ENCODE peak calls at places on chromosomes 6 and 20, in five cellular contexts. G is testis; F is prostate gland; U is activated T-helper 1 cell treated with anti-CD3 and anti-CD28 coated beads, Interleukin-2, amount 50 U/mL, for 16 hours; K is GM23338. Y is an unnamed sample.

GRCh38 chr6:64050586-64050985 is 415.0 kb downstream of the PHF3 start:
- DNase-seq in U (no peak), G (no peak), F (no peak), K (no peak), Y (no peak)

GRCh38 chr6:25927721-25928359 is 2.7 kb downstream of the SLC17A2 start:
- DNase-seq in K (no peak), F (no peak), U (no peak), G (no peak), Y (no peak)

GRCh38 chr6:107784669-107785068 is 39.4 kb downstream of the SCML4 start:
- DNase-seq in F (no peak), K (no peak), U (no peak), G (no peak), Y (no peak)

GRCh38 chr6:148577687-148578488 is 168.9 kb upstream of the UST start:
- DNase-seq in K (peak; percentile 95), G (peak; percentile 89), U (no peak), F (peak; percentile 66), Y (peak; percentile 40)

GRCh38 chr6:97462031-97462430 is 179.0 kb upstream of the MMS22L start:
- DNase-seq in G (no peak), F (no peak), U (no peak), K (no peak), Y (no peak)

GRCh38 chr6:42200035-42200434 is 5.3 kb upstream of the GUCA1B start:
- DNase-seq in F (peak; percentile 10), G (no peak), K (no peak), U (no peak), Y (no peak)

GRCh38 chr6:53282741-53283140 is 66.0 kb downstream of the ELOVL5 start:
- DNase-seq in F (no peak), G (no peak), U (no peak), K (no peak), Y (no peak)

GRCh38 chr6:43180058-43180457 is 1.9 kb upstream of the CUL9 start:
- DNase-seq in F (no peak), K (no peak), G (no peak), U (no peak), Y (no peak)

GRCh38 chr6:73121421-73121993 is 103.8 kb downstream of the KHDC1L start:
- DNase-seq in U (no peak), G (no peak), F (no peak), K (peak; percentile 33), Y (no peak)

GRCh38 chr6:31379850-31380249 is 22.9 kb upstream of the HLA-B start:
- DNase-seq in K (no peak), U (no peak), F (no peak), G (no peak), Y (no peak)

GRCh38 chr6:128807577-128807976 is 75.4 kb upstream of the LAMA2 start:
- DNase-seq in G (no peak), F (no peak), K (peak; percentile 61), U (no peak), Y (no peak)

GRCh38 chr6:110971458-110971857 is 10.4 kb upstream of the RPF2 start:
- DNase-seq in F (no peak), U (no peak), G (no peak), K (no peak), Y (no peak)

GRCh38 chr6:1363298-1363697 is 26.1 kb upstream of the FOXF2 start:
- DNase-seq in K (no peak), U (no peak), F (no peak), G (no peak), Y (no peak)

GRCh38 chr6:95574811-95575210 is 2.5 kb upstream of the MANEA start:
- DNase-seq in U (no peak), F (peak; percentile 10), G (no peak), K (no peak), Y (no peak)

GRCh38 chr20:17610566-17611289 is 40.9 kb downstream of the DSTN start:
- DNase-seq in G (no peak), F (no peak), K (peak; percentile 23), U (peak; percentile 55), Y (no peak)

GRCh38 chr6:136180729-136181128 is 69.4 kb downstream of the MTFR2 start:
- DNase-seq in F (no peak), G (no peak), K (no peak), U (no peak), Y (no peak)

GRCh38 chr6:106800379-106800778 is 171.0 kb downstream of the QRSL1 start:
- DNase-seq in G (no peak), U (no peak), K (no peak), F (no peak), Y (no peak)

GRCh38 chr6:113854531-113855499 is 2.3 kb upstream of the MARCKS start:
- DNase-seq in F (peak; percentile 71), K (peak; percentile 90), U (no peak), G (peak; percentile 75), Y (no peak)

GRCh38 chr20:4896971-4897497 is 104.3 kb downstream of the SLC23A2 start:
- DNase-seq in F (no peak), G (no peak), U (no peak), K (peak; percentile 70), Y (no peak)

GRCh38 chr6:36820700-36821580 is 18.3 kb downstream of the CPNE5 start:
- DNase-seq in F (no peak), U (no peak), K (peak; percentile 44), G (no peak), Y (no peak)

GRCh38 chr6:7218586-7218985 is 94.4 kb downstream of the SSR1 start:
- DNase-seq in F (no peak), U (no peak), G (no peak), K (no peak), Y (no peak)

GRCh38 chr6:42482126-42482525 is 30.4 kb upstream of the TRERF1 start:
- DNase-seq in U (no peak), K (no peak), G (no peak), F (no peak), Y (no peak)

GRCh38 chr20:63708301-63709148 is 686 bp downstream of the ZGPAT start:
- DNase-seq in G (peak; percentile 48), F (no peak), U (no peak), K (peak; percentile 52), Y (no peak)

GRCh38 chr6:2639876-2640275 is 110.8 kb downstream of the MYLK4 start:
- DNase-seq in K (no peak), F (no peak), G (no peak), U (no peak), Y (no peak)

GRCh38 chr20:11766961-11767360 is 150.7 kb upstream of the BTBD3 start:
- DNase-seq in F (no peak), U (no peak), G (no peak), K (peak; percentile 74), Y (no peak)

GRCh38 chr6:7087491-7087979 is 20.2 kb upstream of the RREB1 start:
- DNase-seq in F (no peak), G (no peak), K (no peak), U (no peak), Y (no peak)

GRCh38 chr6:67496191-67496590 is 1138.9 kb upstream of the ADGRB3 start:
- DNase-seq in K (no peak), G (no peak), F (no peak), U (no peak), Y (no peak)

GRCh38 chr6:134517145-134517658 is 199.3 kb upstream of the SGK1 start:
- DNase-seq in G (peak; percentile 77), F (peak; percentile 58), U (no peak), K (peak; percentile 56), Y (no peak)

GRCh38 chr20:47080365-47080764 is 185.7 kb downstream of the EYA2 start:
- DNase-seq in U (no peak), G (no peak), K (no peak), F (no peak), Y (no peak)

Y was measured in KG1.